ENCODE peak calls at places on chromosomes 16 and 17, in four cellular contexts. One of them, this sample, is unnamed.

GRCh38 chr17:6558932-6559752 is 2.8 kb upstream of the PITPNM3 start:
- DNase-seq in stimulated activated CD4-positive, alpha-beta T cell treated with anti-CD3 and anti-CD28 coated beads, Interleukin-15, amount 100 ng/mL, for 1 hour: no peak
- DNase-seq in GOT3: no peak
- DNase-seq in amygdala: no peak
- DNase-seq in this sample: no peak

GRCh38 chr16:85718682-85719081 is 29.9 kb upstream of the GINS2 start:
- DNase-seq in stimulated activated CD4-positive, alpha-beta T cell treated with anti-CD3 and anti-CD28 coated beads, Interleukin-15, amount 100 ng/mL, for 1 hour: no peak
- DNase-seq in GOT3: no peak
- DNase-seq in amygdala: no peak
- DNase-seq in this sample: no peak

GRCh38 chr16:85554114-85554790 is 58.9 kb upstream of the GSE1 start:
- DNase-seq in stimulated activated CD4-positive, alpha-beta T cell treated with anti-CD3 and anti-CD28 coated beads, Interleukin-15, amount 100 ng/mL, for 1 hour: peak
- DNase-seq in GOT3: peak
- DNase-seq in amygdala: no peak
- DNase-seq in this sample: no peak

GRCh38 chr17:35545150-35545549 is 7.7 kb upstream of the SLFN12L start:
- DNase-seq in stimulated activated CD4-positive, alpha-beta T cell treated with anti-CD3 and anti-CD28 coated beads, Interleukin-15, amount 100 ng/mL, for 1 hour: no peak
- DNase-seq in GOT3: no peak
- DNase-seq in amygdala: no peak
- DNase-seq in this sample: no peak

GRCh38 chr16:20905576-20905975 is 5.0 kb downstream of the LYRM1 start:
- DNase-seq in stimulated activated CD4-positive, alpha-beta T cell treated with anti-CD3 and anti-CD28 coated beads, Interleukin-15, amount 100 ng/mL, for 1 hour: no peak
- DNase-seq in GOT3: no peak
- DNase-seq in amygdala: no peak
- DNase-seq in this sample: no peak

GRCh38 chr17:77345260-77345910 is 204.6 kb downstream of the SEC14L1 start:
- DNase-seq in stimulated activated CD4-positive, alpha-beta T cell treated with anti-CD3 and anti-CD28 coated beads, Interleukin-15, amount 100 ng/mL, for 1 hour: no peak
- DNase-seq in GOT3: no peak
- DNase-seq in amygdala: no peak
- DNase-seq in this sample: no peak

GRCh38 chr17:50919321-50920040 is 53.3 kb upstream of the TOB1 start:
- DNase-seq in stimulated activated CD4-positive, alpha-beta T cell treated with anti-CD3 and anti-CD28 coated beads, Interleukin-15, amount 100 ng/mL, for 1 hour: peak
- DNase-seq in GOT3: peak
- DNase-seq in amygdala: peak
- DNase-seq in this sample: peak

GRCh38 chr17:71548540-71549190 is 572.2 kb upstream of the SOX9 start:
- DNase-seq in stimulated activated CD4-positive, alpha-beta T cell treated with anti-CD3 and anti-CD28 coated beads, Interleukin-15, amount 100 ng/mL, for 1 hour: no peak
- DNase-seq in GOT3: no peak
- DNase-seq in amygdala: no peak
- DNase-seq in this sample: no peak

GRCh38 chr17:9755083-9755482 is 36.3 kb downstream of the DHRS7C start:
- DNase-seq in stimulated activated CD4-positive, alpha-beta T cell treated with anti-CD3 and anti-CD28 coated beads, Interleukin-15, amount 100 ng/mL, for 1 hour: no peak
- DNase-seq in GOT3: no peak
- DNase-seq in amygdala: no peak
- DNase-seq in this sample: no peak

GRCh38 chr16:79062336-79062735 is 538.2 kb downstream of the MAF start:
- DNase-seq in stimulated activated CD4-positive, alpha-beta T cell treated with anti-CD3 and anti-CD28 coated beads, Interleukin-15, amount 100 ng/mL, for 1 hour: no peak
- DNase-seq in GOT3: no peak
- DNase-seq in amygdala: no peak
- DNase-seq in this sample: no peak

GRCh38 chr16:75502916-75503605 is 7.8 kb upstream of the CHST6 start:
- DNase-seq in stimulated activated CD4-positive, alpha-beta T cell treated with anti-CD3 and anti-CD28 coated beads, Interleukin-15, amount 100 ng/mL, for 1 hour: no peak
- DNase-seq in GOT3: no peak
- DNase-seq in amygdala: no peak
- DNase-seq in this sample: no peak

GRCh38 chr17:13594310-13594709 is 7.4 kb downstream of the HS3ST3A1 start:
- DNase-seq in stimulated activated CD4-positive, alpha-beta T cell treated with anti-CD3 and anti-CD28 coated beads, Interleukin-15, amount 100 ng/mL, for 1 hour: no peak
- DNase-seq in GOT3: no peak
- DNase-seq in amygdala: no peak
- DNase-seq in this sample: no peak

GRCh38 chr16:8355714-8356113 is 234.6 kb downstream of the TMEM114 start:
- DNase-seq in stimulated activated CD4-positive, alpha-beta T cell treated with anti-CD3 and anti-CD28 coated beads, Interleukin-15, amount 100 ng/mL, for 1 hour: no peak
- DNase-seq in GOT3: no peak
- DNase-seq in amygdala: no peak
- DNase-seq in this sample: no peak

GRCh38 chr16:14013571-14014283 is 57.4 kb upstream of the MRTFB start:
- DNase-seq in stimulated activated CD4-positive, alpha-beta T cell treated with anti-CD3 and anti-CD28 coated beads, Interleukin-15, amount 100 ng/mL, for 1 hour: no peak
- DNase-seq in GOT3: peak
- DNase-seq in amygdala: no peak
- DNase-seq in this sample: no peak

GRCh38 chr17:63332286-63332685 is 113.8 kb downstream of the CYB561 start:
- DNase-seq in stimulated activated CD4-positive, alpha-beta T cell treated with anti-CD3 and anti-CD28 coated beads, Interleukin-15, amount 100 ng/mL, for 1 hour: no peak
- DNase-seq in GOT3: no peak
- DNase-seq in amygdala: no peak
- DNase-seq in this sample: no peak

GRCh38 chr16:63426275-63426870 is 1390.1 kb upstream of the CDH8 start:
- DNase-seq in stimulated activated CD4-positive, alpha-beta T cell treated with anti-CD3 and anti-CD28 coated beads, Interleukin-15, amount 100 ng/mL, for 1 hour: no peak
- DNase-seq in GOT3: no peak
- DNase-seq in amygdala: no peak
- DNase-seq in this sample: no peak

GRCh38 chr17:53924530-53925455 is 102.1 kb downstream of the KIF2B start:
- DNase-seq in stimulated activated CD4-positive, alpha-beta T cell treated with anti-CD3 and anti-CD28 coated beads, Interleukin-15, amount 100 ng/mL, for 1 hour: no peak
- DNase-seq in GOT3: no peak
- DNase-seq in amygdala: no peak
- DNase-seq in this sample: no peak